ENCODE peak calls at places on chromosomes 16 and 17, in six cellular contexts. S, N, B, K, T and H are unnamed samples. For H3K36me3, the result is how much of the 10 kb centered on the place peaks cover.

GRCh38 chr16:68216240-68216639 is 19.7 kb downstream of the ESRP2 start:
- DNase-seq in S (no peak), N (no peak), B (no peak), K (no peak), T (no peak), H (no peak)

GRCh38 chr17:62971853-62972252 is 5.8 kb downstream of the TANC2 start:
- DNase-seq in S (no peak), N (no peak), B (no peak), K (no peak), T (no peak), H (no peak)

GRCh38 chr17:41052594-41052993 is 2.4 kb downstream of the KRTAP2-2 start:
- DNase-seq in S (no peak), N (no peak), B (no peak), K (no peak), T (no peak), H (no peak)

GRCh38 chr17:8151120-8151640 is 1.0 kb downstream of the PER1 start:
- DNase-seq in S (peak), N (no peak), B (peak), K (peak), T (no peak), H (peak)

GRCh38 chr17:12041316-12041715 is 20.6 kb downstream of the MAP2K4 start:
- DNase-seq in S (peak), N (no peak), B (no peak), K (peak), T (no peak), H (no peak)

GRCh38 chr17:82698974-82699442 is 510 bp upstream of the RAB40B start:
- DNase-seq in S (no peak), N (peak), B (no peak), K (no peak), T (no peak), H (no peak)

GRCh38 chr16:1414532-1415265 is at the start of gene UNKL:
- DNase-seq in S (peak), N (peak), B (peak), K (peak), T (peak), H (peak)

GRCh38 chr16:12461971-12462370 is 341.7 kb downstream of the CPPED1 start:
- DNase-seq in S (no peak), N (no peak), B (no peak), K (no peak), T (no peak), H (no peak)

GRCh38 chr16:31472559-31473203 is 729 bp downstream of the TGFB1I1 start:
- DNase-seq in S (peak), N (no peak), B (peak), K (peak), T (peak), H (no peak)

GRCh38 chr17:3965123-3965800 is 1.0 kb upstream of the ATP2A3 start:
- DNase-seq in S (no peak), N (peak), B (peak), K (peak), T (no peak), H (peak)

GRCh38 chr17:39711851-39712250 is 12.0 kb downstream of the ERBB2 start:
- DNase-seq in S (no peak), N (no peak), B (no peak), K (no peak), T (no peak), H (no peak)

GRCh38 chr17:39715375-39716072 is 14.8 kb downstream of the MIEN1 start:
- DNase-seq in S (no peak), N (no peak), B (no peak), K (no peak), T (no peak), H (no peak)

GRCh38 chr17:39716073-39716818 is 14.1 kb downstream of the MIEN1 start:
- DNase-seq in S (no peak), N (no peak), B (no peak), K (no peak), T (no peak), H (no peak)

GRCh38 chr17:39716879-39717536 is 13.3 kb downstream of the MIEN1 start:
- DNase-seq in S (no peak), N (no peak), B (no peak), K (no peak), T (no peak), H (no peak)

DNA sequence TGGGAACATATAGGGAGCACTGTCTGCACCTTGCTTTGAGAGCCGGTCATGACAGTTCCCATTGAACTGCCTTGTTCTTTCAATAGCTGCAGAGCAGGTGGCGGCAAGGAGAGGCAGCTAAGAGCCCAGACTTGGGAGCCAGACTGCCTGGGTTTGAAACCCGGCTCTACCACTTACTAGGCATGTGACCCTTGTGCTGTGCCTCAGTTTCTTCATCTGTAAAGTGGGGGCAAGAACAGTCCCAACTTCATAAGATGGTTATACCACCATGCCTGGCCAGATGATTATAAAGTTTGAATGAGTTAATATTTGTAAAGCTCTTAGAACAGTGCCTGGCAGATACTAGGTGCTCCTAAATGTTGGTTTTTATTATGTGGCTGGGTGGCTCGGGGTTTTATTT is 14.4 kb downstream of the ERBB2 start:
- DNase-seq in S (no peak), N (no peak), B (no peak), K (no peak), T (no peak), H (no peak)
- H3K36me3 ChIP-seq in S (half or more), N (half or more), B (under half), K (half or more), T (half or more), H (under half)

DNA sequence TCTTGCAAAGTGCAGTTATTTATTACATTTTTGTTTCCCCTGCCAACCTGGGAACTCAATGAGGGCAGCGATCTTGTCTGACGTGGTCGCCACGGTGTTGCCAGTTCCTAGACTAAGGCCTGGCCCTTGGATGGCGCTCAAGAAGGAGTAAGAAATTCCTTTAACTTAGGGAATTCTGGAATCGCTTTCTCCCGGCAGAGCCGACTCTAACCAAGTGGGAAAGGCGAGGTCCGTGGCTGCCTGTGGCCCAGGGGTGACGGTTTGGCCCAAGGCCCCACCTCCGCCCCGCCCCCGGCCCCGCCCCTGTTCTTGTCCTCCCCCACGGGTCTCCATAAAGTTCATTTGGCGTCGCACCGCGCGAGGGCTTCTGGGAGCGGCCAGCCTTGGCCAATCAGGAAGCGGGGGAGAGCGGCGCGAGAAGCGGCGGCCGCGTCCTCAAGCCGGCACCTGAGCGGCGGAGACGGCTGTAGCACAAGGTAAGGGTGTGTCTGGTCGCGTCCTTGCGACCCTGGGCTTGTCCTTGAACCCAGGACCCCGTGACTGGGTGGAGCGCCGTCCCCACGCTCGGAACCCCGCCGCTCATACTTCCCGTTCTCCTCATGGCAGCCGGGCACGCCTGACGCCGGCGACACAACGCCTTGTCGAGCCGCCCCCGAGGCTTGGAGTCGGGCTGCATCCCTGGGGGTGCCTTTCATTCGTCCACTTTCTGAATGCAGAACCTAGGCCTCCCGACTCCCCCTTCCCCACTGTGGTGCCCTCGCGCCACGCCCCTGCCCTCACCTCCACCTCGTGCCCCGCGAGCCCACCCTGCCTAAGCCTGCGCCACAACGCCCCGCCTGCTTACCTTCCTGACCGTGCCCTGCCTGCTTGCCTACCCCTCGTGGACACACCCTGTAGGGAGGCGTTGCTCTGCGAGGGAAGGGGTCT is at the start of gene NUP93:
- DNase-seq in S (peak), N (peak), B (peak), K (peak), T (peak), H (peak)
- H4K8ac ChIP-seq in S (peak), N (peak), B (no peak), K (peak), T (peak), H (peak)

GRCh38 chr16:75019007-75019406 is 20.2 kb downstream of the ZNRF1 start:
- DNase-seq in S (peak), N (no peak), B (no peak), K (no peak), T (no peak), H (no peak)
- H3K36me3 ChIP-seq in S (under half), N (under half), B (under half), K (under half), T (under half), H (under half)

GRCh38 chr17:38825762-38826247 is 684 bp upstream of the CWC25 start:
- DNase-seq in S (no peak), N (no peak), B (no peak), K (no peak), T (no peak), H (no peak)

DNA sequence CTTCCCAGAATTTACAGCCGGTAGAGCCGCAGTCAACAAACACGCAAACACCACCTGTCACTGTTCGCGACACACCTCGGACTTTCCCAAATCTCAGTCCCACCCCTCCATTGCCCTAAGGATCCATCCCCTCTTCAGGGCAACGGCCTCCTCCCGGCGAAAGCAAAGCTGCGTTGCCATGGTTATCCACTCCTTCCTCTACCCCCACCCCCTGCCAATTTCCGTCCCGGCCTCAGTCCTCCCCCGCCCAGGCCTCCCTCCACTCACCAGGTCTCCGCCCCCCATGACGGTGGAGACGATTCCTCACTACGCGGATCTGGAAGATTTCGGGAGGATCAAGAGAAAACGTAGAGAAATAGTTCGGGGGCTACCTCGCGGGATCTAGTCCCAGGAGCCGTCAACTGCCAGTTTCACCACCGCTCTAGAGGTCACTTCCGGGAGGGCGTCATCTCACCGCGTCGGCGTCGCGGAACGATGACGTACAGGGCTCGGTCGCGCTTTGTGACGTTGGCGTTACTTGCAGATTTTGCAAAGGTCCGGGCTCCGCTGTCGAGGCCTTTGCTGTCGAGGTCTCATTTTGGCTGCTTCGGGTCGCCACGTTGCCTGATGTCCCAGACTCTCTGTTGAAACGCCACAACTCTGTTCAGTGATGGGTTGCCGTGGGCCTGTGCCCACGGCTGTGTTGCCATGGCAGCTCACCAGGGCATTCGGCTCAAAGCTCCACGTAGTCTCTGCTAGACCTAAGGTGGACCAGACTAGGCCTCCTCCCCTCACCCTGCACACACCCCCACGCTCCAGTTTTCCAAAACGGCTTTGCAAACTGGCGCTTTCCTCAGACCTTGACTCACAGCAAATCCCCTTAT is at the start of gene CWC25:
- DNase-seq in S (peak), N (peak), B (peak), K (peak), T (peak), H (peak)
- H4K8ac ChIP-seq in S (peak), N (no peak), B (peak), K (peak), T (peak), H (peak)

DNA sequence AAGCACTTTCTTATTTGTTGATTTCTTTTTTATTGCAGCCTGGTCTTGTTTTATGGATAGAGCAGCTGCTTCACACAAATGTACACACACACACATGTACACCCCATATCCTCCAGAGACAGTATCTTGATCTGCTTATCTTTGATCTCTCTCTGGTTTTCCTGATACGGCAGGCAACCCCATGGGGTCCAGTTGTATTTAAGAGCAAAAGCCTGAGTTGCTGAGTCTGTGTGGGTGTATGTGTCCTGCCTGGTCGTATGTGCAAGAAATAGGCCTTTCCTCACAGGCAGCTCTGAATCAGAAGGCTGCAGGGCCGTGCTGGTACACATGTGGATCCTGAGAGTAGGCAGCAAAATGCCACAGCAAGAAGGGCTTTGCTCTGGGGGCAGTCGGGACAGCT is 14.6 kb upstream of the LGALS9 start:
- DNase-seq in S (no peak), N (no peak), B (no peak), K (no peak), T (no peak), H (no peak)
- H3K36me3 ChIP-seq in S (half or more), N (under half), B (under half), K (half or more), T (under half), H (under half)

DNA sequence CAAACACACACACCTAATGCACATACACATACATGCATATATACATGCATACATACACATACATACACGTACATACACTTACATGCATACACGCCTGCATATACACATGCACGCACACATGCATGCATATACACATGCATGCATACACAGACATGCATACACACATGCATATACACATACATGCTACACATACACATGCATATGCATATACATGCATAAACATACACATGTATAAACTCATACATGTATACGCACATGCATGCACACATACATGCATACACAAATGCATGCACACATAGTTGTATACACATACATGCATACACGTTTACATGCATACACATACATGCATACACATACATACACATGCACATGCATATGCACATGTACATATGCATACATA is 23.6 kb upstream of the RMI2 start:
- DNase-seq in S (no peak), N (no peak), B (no peak), K (no peak), T (no peak), H (no peak)
- H4K8ac ChIP-seq in S (no peak), N (no peak), B (no peak), K (no peak), T (no peak), H (no peak)

GRCh38 chr16:22327446-22327775 is 30.2 kb downstream of the POLR3E start:
- DNase-seq in S (no peak), N (no peak), B (no peak), K (no peak), T (no peak), H (no peak)
- H3K36me3 ChIP-seq in S (half or more), N (half or more), B (under half), K (half or more), T (half or more), H (half or more)

DNA sequence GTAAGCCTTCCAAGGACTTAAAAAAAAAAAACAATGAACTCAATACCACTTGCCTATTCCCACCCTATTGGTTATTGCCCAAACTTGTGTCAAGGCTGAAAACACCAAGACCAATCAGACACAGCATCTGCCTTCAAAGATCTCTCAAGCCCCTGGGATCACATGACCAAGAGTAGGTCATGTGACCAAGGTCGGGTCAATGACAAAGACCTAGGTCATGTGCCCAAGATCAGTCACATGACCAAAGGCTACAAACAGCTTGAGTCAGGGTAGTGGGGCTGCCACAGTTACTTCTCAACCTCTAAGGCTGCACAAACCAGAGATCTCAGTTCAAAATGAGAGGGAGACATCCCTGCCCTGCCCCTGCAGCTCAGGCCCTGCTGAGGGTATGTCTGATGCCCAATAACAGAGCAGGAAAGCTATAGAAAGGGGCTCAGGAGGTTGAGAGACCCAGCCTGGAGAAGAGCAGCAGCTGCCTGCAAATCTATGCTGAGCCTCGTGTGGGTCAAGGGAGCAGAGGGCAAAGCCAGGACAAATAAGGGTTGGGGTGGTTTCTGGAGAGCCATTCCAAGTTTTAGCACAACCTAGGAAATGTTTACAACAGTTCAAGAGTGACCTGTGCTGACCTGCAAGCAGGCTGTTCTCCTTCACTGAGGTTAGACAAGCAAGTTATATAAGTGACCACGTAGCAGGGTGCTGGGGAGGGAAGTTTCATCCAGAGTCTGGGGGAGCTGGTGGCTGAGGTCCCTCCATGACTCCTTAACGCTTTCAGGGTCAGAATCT is 48.8 kb downstream of the PIMREG start:
- DNase-seq in S (no peak), N (no peak), B (peak), K (no peak), T (no peak), H (no peak)
- H4K8ac ChIP-seq in S (no peak), N (no peak), B (no peak), K (no peak), T (no peak), H (peak)

DNA sequence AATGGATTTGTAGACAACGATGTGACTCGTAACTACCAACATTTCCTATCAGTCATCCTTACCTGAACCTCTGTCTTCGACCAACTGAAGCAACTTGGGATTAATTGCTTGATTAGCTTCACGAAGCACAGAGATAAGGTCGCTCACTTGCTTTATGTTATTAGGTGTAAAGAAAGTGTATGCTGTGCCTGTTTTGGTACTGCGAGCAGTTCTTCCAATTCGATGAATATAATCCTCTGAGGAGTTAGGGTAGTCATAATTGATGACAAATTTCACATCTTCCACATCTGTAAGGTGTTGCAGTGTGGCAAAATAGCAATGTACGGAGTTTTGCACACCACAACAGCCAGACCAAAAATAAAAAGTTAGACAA is 3.6 kb upstream of the POLG2 start:
- DNase-seq in S (no peak), N (no peak), B (no peak), K (no peak), T (no peak), H (no peak)
- H3K36me3 ChIP-seq in S (half or more), N (under half), B (under half), K (under half), T (under half), H (under half)

DNA sequence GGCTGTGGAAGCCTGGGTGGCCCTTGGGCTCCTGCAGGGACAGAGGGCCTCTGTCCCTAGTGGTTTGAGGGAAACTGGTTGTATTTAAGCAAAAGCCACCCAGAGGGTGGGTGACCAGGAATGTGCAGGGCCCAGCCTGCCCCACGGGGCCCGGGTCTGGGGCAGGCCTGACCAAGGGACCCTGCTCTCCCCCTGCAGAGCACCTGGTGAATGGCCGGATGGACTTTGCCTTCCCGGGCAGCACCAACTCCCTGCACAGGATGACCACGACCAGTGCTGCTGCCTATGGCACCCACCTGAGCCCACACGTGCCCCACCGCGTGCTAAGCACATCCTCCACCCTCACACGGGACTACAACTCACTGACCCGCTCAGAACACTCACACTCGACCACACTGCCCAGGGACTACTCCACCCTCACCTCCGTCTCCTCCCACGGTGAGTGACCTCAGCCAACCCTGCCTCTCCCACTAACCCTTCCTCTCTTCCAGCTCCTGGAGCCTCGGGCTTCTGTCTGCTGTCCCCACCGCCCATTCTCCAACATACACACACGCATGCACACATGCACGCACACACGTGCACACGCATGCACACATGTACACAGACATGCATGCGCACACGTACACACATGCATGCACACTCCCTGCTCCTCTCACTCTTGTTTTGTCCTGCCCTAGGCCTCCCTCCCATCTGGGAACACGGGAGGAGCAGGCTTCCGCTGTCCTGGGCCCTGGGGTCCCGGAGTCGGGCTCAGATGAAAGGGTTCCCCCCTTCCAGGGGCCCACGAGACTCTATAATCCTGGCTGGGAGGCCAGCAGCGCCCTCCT is 10.4 kb downstream of the GALK1 start:
- DNase-seq in S (no peak), N (no peak), B (no peak), K (no peak), T (no peak), H (no peak)
- H4K8ac ChIP-seq in S (peak), N (no peak), B (no peak), K (peak), T (peak), H (peak)